ENCODE peak calls at places on chromosomes 12 and 14, in eight cellular contexts. U is left ventricle myocardium inferior, M is breast epithelium, W is upper lobe of right lung, Z is kidney, R is MM.1S, S is fibroblast of mammary gland, O is fibroblast of lung. J is an unnamed sample.

GRCh38 chr14:75196468-75196867 is 20.1 kb upstream of the TMED10 start:
- DNase-seq in U (no peak), M (no peak), W (peak), R (no peak), S (no peak), Z (no peak), O (no peak), J (no peak)

GRCh38 chr14:70170976-70171375 is 17.8 kb downstream of the SLC8A3 start:
- DNase-seq in O (no peak), R (no peak), M (no peak), U (no peak), S (no peak), Z (no peak), W (no peak), J (no peak)

GRCh38 chr12:20188930-20189653 is 179.2 kb upstream of the PDE3A start:
- DNase-seq in M (no peak), S (no peak), O (no peak), U (no peak), Z (no peak), R (no peak), W (no peak), J (no peak)

GRCh38 chr14:23079716-23080115 is 15.2 kb downstream of the ACIN1 start:
- DNase-seq in R (no peak), W (no peak), Z (no peak), S (peak), M (no peak), O (peak), U (no peak), J (no peak)

GRCh38 chr12:13523926-13524325 is 327.4 kb downstream of the EMP1 start:
- DNase-seq in S (no peak), W (no peak), R (no peak), O (no peak), M (no peak), Z (no peak), U (no peak), J (no peak)

GRCh38 chr12:124449623-124450375 is 117.6 kb downstream of the NCOR2 start:
- DNase-seq in W (no peak), S (no peak), U (no peak), Z (peak), M (no peak), O (no peak), R (no peak), J (no peak)

GRCh38 chr12:93106910-93107309 is 177.8 kb upstream of the EEA1 start:
- DNase-seq in O (no peak), S (no peak), W (no peak), U (no peak), Z (no peak), R (no peak), M (no peak), J (no peak)

GRCh38 chr12:20319374-20319773 is 49.0 kb upstream of the PDE3A start:
- DNase-seq in M (no peak), W (no peak), O (no peak), S (no peak), R (no peak), U (no peak), Z (no peak), J (no peak)

GRCh38 chr14:37889087-37889486 is 293.7 kb downstream of the TTC6 start:
- DNase-seq in Z (no peak), W (no peak), U (peak), O (no peak), R (no peak), S (no peak), M (no peak), J (no peak)

GRCh38 chr12:40103043-40103442 is 2.8 kb downstream of the SLC2A13 start:
- DNase-seq in R (no peak), S (no peak), O (no peak), Z (no peak), U (no peak), W (no peak), M (no peak), J (no peak)

GRCh38 chr12:106030210-106031175 is 108.3 kb downstream of the NUAK1 start:
- DNase-seq in M (no peak), R (peak), S (peak), W (no peak), O (peak), Z (no peak), U (no peak), J (no peak)

GRCh38 chr14:85573406-85573805 is 43.5 kb downstream of the FLRT2 start:
- DNase-seq in R (no peak), O (peak), U (no peak), W (no peak), S (no peak), M (no peak), Z (no peak), J (no peak)

GRCh38 chr12:21745258-21745657 is 29.2 kb downstream of the KCNJ8 start:
- DNase-seq in R (no peak), S (no peak), M (no peak), W (no peak), U (no peak), Z (no peak), O (no peak), J (no peak)

GRCh38 chr12:113900711-113901110 is 65.4 kb downstream of the RBM19 start:
- DNase-seq in M (no peak), W (no peak), U (no peak), R (no peak), Z (no peak), S (no peak), O (no peak), J (no peak)

GRCh38 chr12:79055926-79056674 is 191.5 kb downstream of the SYT1 start:
- DNase-seq in U (no peak), M (no peak), O (peak), S (peak), W (no peak), R (no peak), Z (no peak), J (no peak)

GRCh38 chr12:5586201-5586600 is 154.3 kb downstream of the NTF3 start:
- DNase-seq in S (no peak), O (peak), W (no peak), U (no peak), R (no peak), M (no peak), Z (no peak), J (no peak)

GRCh38 chr14:84750763-84751554 is 779.0 kb upstream of the FLRT2 start:
- DNase-seq in O (peak), R (no peak), M (no peak), U (no peak), S (peak), Z (no peak), W (no peak), J (no peak)

GRCh38 chr12:107917912-107918800 is 143.7 kb downstream of the ASCL4 start:
- DNase-seq in U (no peak), O (peak), M (no peak), Z (no peak), R (peak), W (no peak), S (peak), J (no peak)

GRCh38 chr14:51616724-51617409 is 34.8 kb upstream of the FRMD6 start:
- DNase-seq in O (peak), W (no peak), S (peak), U (no peak), M (peak), Z (no peak), R (no peak), J (no peak)

DNA sequence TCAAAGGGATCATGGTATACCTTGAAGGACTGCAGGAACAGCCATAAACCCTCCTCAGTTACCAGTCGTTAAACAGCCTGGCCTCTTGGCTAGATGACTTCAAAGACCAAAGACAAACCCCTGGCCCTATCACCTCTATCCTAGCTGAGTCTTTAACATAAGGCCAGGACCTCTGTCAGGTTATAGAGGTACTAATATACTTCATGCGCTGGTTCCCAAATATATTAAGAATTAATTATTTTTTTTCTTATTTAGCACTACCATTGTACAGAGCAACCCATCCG is 459.8 kb downstream of the RAD51B start:
- DNase-seq in R (no peak), O (no peak), U (no peak), W (no peak), Z (no peak), S (no peak), M (no peak), J (no peak)
- H3K4me3 ChIP-seq in R (no peak), O (no peak), U (no peak), W (no peak), Z (no peak), S (no peak), M (no peak), J (peak)

GRCh38 chr14:27668531-27668930 is 1070.7 kb upstream of the NOVA1 start:
- DNase-seq in O (no peak), S (no peak), U (no peak), M (no peak), Z (no peak), W (no peak), R (no peak), J (no peak)

DNA sequence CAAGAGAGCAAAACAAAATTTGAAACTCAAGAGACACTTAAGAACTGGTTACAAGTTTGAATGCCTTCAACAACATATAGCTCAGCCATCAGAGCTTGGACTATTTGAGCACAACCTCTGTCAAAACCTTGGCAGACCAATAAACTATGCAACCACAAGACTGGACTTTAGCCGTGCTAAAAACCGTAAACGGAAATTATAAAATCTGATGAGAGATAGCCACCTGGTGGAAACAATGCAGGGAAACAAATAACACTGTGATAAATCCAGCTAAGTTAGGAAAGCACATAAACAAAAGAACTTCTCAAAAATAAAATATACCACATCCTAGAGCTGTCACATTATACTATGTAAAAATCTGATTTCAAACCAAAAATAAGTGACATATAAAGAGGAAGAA is 1074.2 kb upstream of the NOVA1 start:
- DNase-seq in Z (no peak), R (no peak), U (no peak), W (no peak), M (no peak), O (no peak), S (no peak), J (no peak)
- TF ChIP-seq CTCF in Z (no peak), R (no peak), U (no peak), W (no peak), M (no peak), O (no peak), S (no peak), J (no peak)

GRCh38 chr12:12507121-12507520 is 55.5 kb downstream of the DUSP16 start:
- DNase-seq in S (no peak), W (no peak), O (no peak), Z (no peak), U (no peak), M (no peak), R (no peak), J (no peak)

GRCh38 chr12:12505544-12506501 is 56.8 kb downstream of the DUSP16 start:
- DNase-seq in U (no peak), M (no peak), R (no peak), Z (no peak), W (no peak), O (peak), S (peak), J (peak)

GRCh38 chr12:12508612-12509011 is 54.1 kb downstream of the DUSP16 start:
- DNase-seq in R (no peak), O (no peak), S (peak), W (no peak), M (no peak), Z (no peak), U (no peak), J (no peak)

GRCh38 chr12:12503384-12504078 is 59.1 kb downstream of the DUSP16 start:
- DNase-seq in R (no peak), O (no peak), W (no peak), S (no peak), Z (no peak), U (no peak), M (no peak), J (no peak)

GRCh38 chr12:12506541-12506940 is 56.1 kb downstream of the DUSP16 start:
- DNase-seq in O (no peak), U (no peak), S (peak), R (no peak), M (no peak), Z (no peak), W (no peak), J (no peak)
- H3K4me3 ChIP-seq in O (peak), U (peak), S (no peak), R (no peak), M (peak), Z (no peak), W (peak), J (no peak)

GRCh38 chr12:10364839-10365681 is 24.8 kb downstream of the KLRK1 start:
- DNase-seq in M (peak), U (peak), O (peak), W (no peak), S (peak), R (peak), Z (peak), J (peak)

GRCh38 chr12:10365716-10366433 is 24.0 kb downstream of the KLRK1 start:
- DNase-seq in M (no peak), S (no peak), W (no peak), O (peak), R (no peak), U (no peak), Z (no peak), J (no peak)

GRCh38 chr12:10363922-10364838 is 25.7 kb downstream of the KLRK1 start:
- DNase-seq in R (peak), W (no peak), M (no peak), Z (peak), O (peak), S (peak), U (peak), J (peak)

GRCh38 chr12:10368206-10369171 is 21.4 kb downstream of the KLRK1 start:
- DNase-seq in U (no peak), M (no peak), W (no peak), R (no peak), S (no peak), O (no peak), Z (no peak), J (no peak)

GRCh38 chr12:10366875-10367274 is 23.0 kb downstream of the KLRK1 start:
- DNase-seq in Z (no peak), W (no peak), M (no peak), S (peak), R (no peak), O (no peak), U (no peak), J (no peak)
- TF ChIP-seq CTCF in Z (no peak), W (peak), M (peak), S (peak), R (no peak), O (no peak), U (no peak), J (no peak)

GRCh38 chr12:111570090-111570961 is 28.8 kb downstream of the ATXN2 start:
- DNase-seq in W (no peak), M (no peak), S (peak), U (no peak), Z (no peak), R (no peak), O (peak), J (no peak)

GRCh38 chr12:111574797-111575443 is 24.2 kb downstream of the ATXN2 start:
- DNase-seq in U (no peak), R (no peak), W (no peak), O (no peak), S (no peak), Z (no peak), M (no peak), J (no peak)

GRCh38 chr12:111569363-111570089 is 29.6 kb downstream of the ATXN2 start:
- DNase-seq in M (no peak), U (no peak), Z (no peak), R (no peak), S (no peak), W (no peak), O (no peak), J (no peak)
- H3K4me3 ChIP-seq in M (no peak), U (no peak), Z (no peak), R (no peak), S (no peak), W (no peak), O (no peak), J (no peak)

GRCh38 chr12:58105225-58106119 is 164.1 kb downstream of the ATP23 start:
- DNase-seq in U (no peak), Z (no peak), W (no peak), O (peak), S (peak), M (no peak), R (no peak), J (no peak)
- TF ChIP-seq CTCF in U (peak), Z (no peak), W (no peak), O (peak), S (peak), M (peak), R (peak), J (peak)

GRCh38 chr12:116532986-116533342 is 26.2 kb upstream of the MAP1LC3B2 start:
- DNase-seq in O (no peak), R (no peak), U (no peak), Z (no peak), M (no peak), S (peak), W (no peak), J (no peak)
- H3K4me3 ChIP-seq in O (no peak), R (peak), U (peak), Z (peak), M (peak), S (no peak), W (peak), J (no peak)

GRCh38 chr14:59939828-59940227 is 19.9 kb downstream of the LRRC9 start:
- DNase-seq in R (no peak), U (no peak), O (no peak), W (no peak), Z (no peak), M (no peak), S (no peak), J (peak)

GRCh38 chr14:59944909-59945308 is 25.0 kb downstream of the LRRC9 start:
- DNase-seq in W (no peak), R (no peak), M (no peak), S (no peak), Z (no peak), O (no peak), U (no peak), J (no peak)
- TF ChIP-seq CTCF in W (no peak), R (no peak), M (no peak), S (no peak), Z (no peak), O (no peak), U (no peak), J (no peak)

GRCh38 chr12:54587315-54587821 is 1.1 kb downstream of the PPP1R1A start:
- DNase-seq in M (no peak), U (peak), O (no peak), Z (no peak), R (no peak), W (no peak), S (no peak), J (no peak)

GRCh38 chr12:54589964-54590363 is 1.5 kb upstream of the PPP1R1A start:
- DNase-seq in Z (no peak), S (no peak), W (no peak), R (no peak), M (no peak), U (no peak), O (no peak), J (no peak)

GRCh38 chr12:54586620-54587019 is 1.8 kb downstream of the PPP1R1A start:
- DNase-seq in O (no peak), U (no peak), M (no peak), W (no peak), S (no peak), R (no peak), Z (no peak), J (no peak)

GRCh38 chr12:54588892-54589291 is 433 bp upstream of the PPP1R1A start:
- DNase-seq in M (no peak), R (no peak), W (no peak), U (no peak), O (no peak), Z (no peak), S (no peak), J (no peak)

GRCh38 chr12:54588110-54588831 is at the start of gene PPP1R1A:
- DNase-seq in U (peak), R (no peak), M (no peak), O (no peak), W (peak), Z (peak), S (no peak), J (no peak)
- H3K4me3 ChIP-seq in U (peak), R (no peak), M (peak), O (no peak), W (peak), Z (peak), S (no peak), J (no peak)

GRCh38 chr12:69287556-69287955 is 48.2 kb downstream of the CPSF6 start:
- DNase-seq in W (no peak), U (no peak), S (no peak), R (no peak), O (no peak), M (no peak), Z (no peak), J (no peak)

GRCh38 chr12:69290545-69291277 is 51.3 kb downstream of the CPSF6 start:
- DNase-seq in Z (no peak), M (peak), S (peak), O (peak), R (peak), U (peak), W (peak), J (peak)

GRCh38 chr12:69291278-69291593 is 51.9 kb downstream of the CPSF6 start:
- DNase-seq in O (no peak), W (no peak), M (no peak), U (no peak), R (no peak), S (no peak), Z (no peak), J (no peak)
- TF ChIP-seq CTCF in O (no peak), W (no peak), M (peak), U (peak), R (no peak), S (no peak), Z (no peak), J (no peak)